ENCODE peak calls at places on chromosomes 6 and 20, in four cellular contexts. One of them, this sample, is unnamed.

GRCh38 chr6:31576897-31577341 is 1.6 kb downstream of the TNF start:
- DNase-seq in renal cortical epithelial cell: no peak
- DNase-seq in posterior cingulate gyrus: no peak
- DNase-seq in HS-5: no peak
- DNase-seq in this sample: no peak

GRCh38 chr20:48919882-48920526 is 1.5 kb upstream of the ARFGEF2 start:
- DNase-seq in renal cortical epithelial cell: no peak
- DNase-seq in posterior cingulate gyrus: no peak
- DNase-seq in HS-5: no peak
- DNase-seq in this sample: no peak

GRCh38 chr20:50373674-50374286 is 136.4 kb upstream of the PTPN1 start:
- DNase-seq in renal cortical epithelial cell: no peak
- DNase-seq in posterior cingulate gyrus: no peak
- DNase-seq in HS-5: no peak
- DNase-seq in this sample: no peak

GRCh38 chr20:16520154-16520553 is 53.1 kb downstream of the KIF16B start:
- DNase-seq in renal cortical epithelial cell: no peak
- DNase-seq in posterior cingulate gyrus: no peak
- DNase-seq in HS-5: no peak
- DNase-seq in this sample: no peak

GRCh38 chr20:61718361-61718760 is 347.3 kb downstream of the TAF4 start:
- DNase-seq in renal cortical epithelial cell: no peak
- DNase-seq in posterior cingulate gyrus: no peak
- DNase-seq in HS-5: no peak
- DNase-seq in this sample: no peak

GRCh38 chr6:52820198-52820597 is 16.6 kb upstream of the GSTA1 start:
- DNase-seq in renal cortical epithelial cell: peak
- DNase-seq in posterior cingulate gyrus: no peak
- DNase-seq in HS-5: no peak
- DNase-seq in this sample: no peak

GRCh38 chr6:89360415-89360999 is 8.0 kb upstream of the UBE2J1 start:
- DNase-seq in renal cortical epithelial cell: peak
- DNase-seq in posterior cingulate gyrus: no peak
- DNase-seq in HS-5: no peak
- DNase-seq in this sample: no peak

GRCh38 chr6:136962661-136963060 is 40.6 kb downstream of the SLC35D3 start:
- DNase-seq in renal cortical epithelial cell: no peak
- DNase-seq in posterior cingulate gyrus: no peak
- DNase-seq in HS-5: no peak
- DNase-seq in this sample: no peak

GRCh38 chr6:166904101-166904746 is 52.1 kb downstream of the RNASET2 start:
- DNase-seq in renal cortical epithelial cell: no peak
- DNase-seq in posterior cingulate gyrus: peak
- DNase-seq in HS-5: no peak
- DNase-seq in this sample: no peak

This sample was measured in hippocampal formation.